ENCODE peak calls at places on chromosomes 5 and 9, in six cellular contexts. One of them, this sample, is unnamed. For H3K9me3, the result is how much of the 10 kb centered on the place peaks cover.

GRCh38 chr5:139642891-139643871 is 5.0 kb upstream of the CXXC5 start:
- DNase-seq in H9: peak
- DNase-seq in heart left ventricle: peak
- DNase-seq in lung: no peak
- DNase-seq in A549: no peak
- DNase-seq in endothelial cell of umbilical vein: no peak
- DNase-seq in this sample: no peak

GRCh38 chr9:116002624-116003023 is 151.0 kb upstream of the PAPPA start:
- DNase-seq in H9: no peak
- DNase-seq in lung: no peak
- DNase-seq in heart left ventricle: peak
- DNase-seq in A549: no peak
- DNase-seq in endothelial cell of umbilical vein: no peak
- DNase-seq in this sample: no peak

GRCh38 chr5:34688015-34688800 is 32.1 kb downstream of the RAI14 start:
- DNase-seq in endothelial cell of umbilical vein: no peak
- DNase-seq in A549: no peak
- DNase-seq in heart left ventricle: no peak
- DNase-seq in H9: no peak
- DNase-seq in lung: no peak
- DNase-seq in this sample: no peak

GRCh38 chr9:94780516-94780950 is 54.0 kb downstream of the AOPEP start:
- DNase-seq in H9: no peak
- DNase-seq in A549: no peak
- DNase-seq in lung: no peak
- DNase-seq in endothelial cell of umbilical vein: peak
- DNase-seq in heart left ventricle: peak
- DNase-seq in this sample: no peak

GRCh38 chr5:170502692-170503091 is 1.1 kb upstream of the KCNIP1 start:
- DNase-seq in A549: no peak
- DNase-seq in heart left ventricle: no peak
- DNase-seq in H9: no peak
- DNase-seq in endothelial cell of umbilical vein: no peak
- DNase-seq in lung: no peak
- DNase-seq in this sample: no peak

GRCh38 chr5:167950126-167950721 is 341.2 kb upstream of the WWC1 start:
- DNase-seq in heart left ventricle: no peak
- DNase-seq in H9: no peak
- DNase-seq in endothelial cell of umbilical vein: no peak
- DNase-seq in A549: no peak
- DNase-seq in lung: no peak
- DNase-seq in this sample: no peak

GRCh38 chr5:132812949-132813598 is at the start of gene SOWAHA:
- DNase-seq in lung: no peak
- DNase-seq in endothelial cell of umbilical vein: no peak
- DNase-seq in heart left ventricle: no peak
- DNase-seq in H9: peak
- DNase-seq in A549: peak
- DNase-seq in this sample: no peak

GRCh38 chr9:17402309-17402708 is 176.6 kb upstream of the SH3GL2 start:
- DNase-seq in endothelial cell of umbilical vein: peak
- DNase-seq in lung: no peak
- DNase-seq in A549: no peak
- DNase-seq in heart left ventricle: no peak
- DNase-seq in H9: no peak
- DNase-seq in this sample: no peak

GRCh38 chr5:178388381-178389030 is 155.9 kb upstream of the PHYKPL start:
- DNase-seq in heart left ventricle: peak
- DNase-seq in lung: peak
- DNase-seq in A549: no peak
- DNase-seq in H9: peak
- DNase-seq in endothelial cell of umbilical vein: no peak
- DNase-seq in this sample: no peak

GRCh38 chr5:149823350-149823749 is 93.2 kb downstream of the PPARGC1B start:
- DNase-seq in endothelial cell of umbilical vein: no peak
- DNase-seq in A549: no peak
- DNase-seq in heart left ventricle: no peak
- DNase-seq in H9: no peak
- DNase-seq in lung: no peak
- DNase-seq in this sample: no peak

GRCh38 chr5:34022131-34022705 is 14.4 kb upstream of the AMACR start:
- DNase-seq in H9: no peak
- DNase-seq in A549: no peak
- DNase-seq in lung: no peak
- DNase-seq in endothelial cell of umbilical vein: no peak
- DNase-seq in heart left ventricle: no peak
- DNase-seq in this sample: no peak

GRCh38 chr5:7418276-7418675 is 22.3 kb downstream of the ADCY2 start:
- DNase-seq in lung: no peak
- DNase-seq in A549: no peak
- DNase-seq in heart left ventricle: no peak
- DNase-seq in endothelial cell of umbilical vein: no peak
- DNase-seq in H9: no peak
- DNase-seq in this sample: no peak

GRCh38 chr9:18849186-18849724 is 183.8 kb downstream of the SAXO1 start:
- DNase-seq in A549: no peak
- DNase-seq in endothelial cell of umbilical vein: peak
- DNase-seq in H9: no peak
- DNase-seq in lung: no peak
- DNase-seq in heart left ventricle: no peak
- DNase-seq in this sample: no peak

GRCh38 chr5:171242521-171242920 is 66.5 kb upstream of the TLX3 start:
- DNase-seq in H9: no peak
- DNase-seq in endothelial cell of umbilical vein: no peak
- DNase-seq in A549: no peak
- DNase-seq in heart left ventricle: no peak
- DNase-seq in lung: no peak
- DNase-seq in this sample: no peak

GRCh38 chr5:11261226-11261625 is 500.2 kb upstream of the DAP start:
- DNase-seq in lung: no peak
- DNase-seq in A549: no peak
- DNase-seq in H9: no peak
- DNase-seq in endothelial cell of umbilical vein: no peak
- DNase-seq in heart left ventricle: no peak
- DNase-seq in this sample: no peak

GRCh38 chr5:114099161-114099560 is 262.7 kb upstream of the KCNN2 start:
- DNase-seq in endothelial cell of umbilical vein: no peak
- DNase-seq in heart left ventricle: no peak
- DNase-seq in A549: no peak
- DNase-seq in H9: no peak
- DNase-seq in lung: no peak
- DNase-seq in this sample: no peak

GRCh38 chr9:84828101-84828500 is 158.6 kb downstream of the NTRK2 start:
- DNase-seq in A549: no peak
- DNase-seq in endothelial cell of umbilical vein: no peak
- DNase-seq in heart left ventricle: no peak
- DNase-seq in lung: no peak
- DNase-seq in H9: no peak
- DNase-seq in this sample: no peak

GRCh38 chr5:149168276-149168675 is 27.0 kb downstream of the ABLIM3 start:
- DNase-seq in heart left ventricle: no peak
- DNase-seq in A549: no peak
- DNase-seq in lung: no peak
- DNase-seq in endothelial cell of umbilical vein: no peak
- DNase-seq in H9: no peak
- DNase-seq in this sample: no peak

GRCh38 chr5:27947088-27947487 is 908.7 kb upstream of the CDH9 start:
- DNase-seq in lung: no peak
- DNase-seq in endothelial cell of umbilical vein: no peak
- DNase-seq in A549: no peak
- DNase-seq in heart left ventricle: no peak
- DNase-seq in H9: no peak
- DNase-seq in this sample: no peak

GRCh38 chr9:132240860-132241482 is 79.1 kb downstream of the NTNG2 start:
- DNase-seq in H9: peak
- DNase-seq in endothelial cell of umbilical vein: peak
- DNase-seq in lung: peak
- DNase-seq in A549: peak
- DNase-seq in heart left ventricle: peak
- DNase-seq in this sample: peak

GRCh38 chr9:128552744-128553221 is 396 bp downstream of the SPTAN1 start:
- DNase-seq in A549: no peak
- DNase-seq in endothelial cell of umbilical vein: peak
- DNase-seq in lung: peak
- DNase-seq in heart left ventricle: peak
- DNase-seq in H9: peak
- DNase-seq in this sample: peak

GRCh38 chr5:98796197-98796972 is 22.9 kb downstream of the RGMB start:
- DNase-seq in A549: peak
- DNase-seq in lung: peak
- DNase-seq in H9: peak
- DNase-seq in endothelial cell of umbilical vein: peak
- DNase-seq in heart left ventricle: no peak
- DNase-seq in this sample: peak

GRCh38 chr9:15606667-15607472 is 54.0 kb downstream of the CCDC171 start:
- DNase-seq in heart left ventricle: no peak
- DNase-seq in endothelial cell of umbilical vein: peak
- DNase-seq in lung: no peak
- DNase-seq in A549: peak
- DNase-seq in H9: no peak
- DNase-seq in this sample: no peak

GRCh38 chr9:12771891-12772290 is 2.9 kb upstream of the LURAP1L start:
- DNase-seq in A549: no peak
- DNase-seq in heart left ventricle: no peak
- DNase-seq in endothelial cell of umbilical vein: peak
- DNase-seq in H9: no peak
- DNase-seq in lung: no peak
- DNase-seq in this sample: no peak

GRCh38 chr5:143026380-143026779 is 256.2 kb downstream of the ARHGAP26 start:
- DNase-seq in A549: no peak
- DNase-seq in heart left ventricle: no peak
- DNase-seq in endothelial cell of umbilical vein: no peak
- DNase-seq in lung: no peak
- DNase-seq in H9: no peak
- DNase-seq in this sample: no peak

GRCh38 chr5:117748336-117748735 is 1173.7 kb upstream of the SEMA6A start:
- DNase-seq in H9: peak
- DNase-seq in heart left ventricle: no peak
- DNase-seq in lung: no peak
- DNase-seq in A549: no peak
- DNase-seq in endothelial cell of umbilical vein: no peak
- DNase-seq in this sample: no peak

GRCh38 chr5:148206620-148207019 is 3.8 kb downstream of the SPINK6 start:
- DNase-seq in lung: no peak
- DNase-seq in endothelial cell of umbilical vein: no peak
- DNase-seq in heart left ventricle: no peak
- DNase-seq in A549: no peak
- DNase-seq in H9: no peak
- DNase-seq in this sample: no peak

GRCh38 chr5:57454896-57455295 is 27.7 kb downstream of the ACTBL2 start:
- DNase-seq in A549: no peak
- DNase-seq in endothelial cell of umbilical vein: no peak
- DNase-seq in lung: no peak
- DNase-seq in H9: no peak
- DNase-seq in heart left ventricle: no peak
- DNase-seq in this sample: no peak

GRCh38 chr5:99176186-99176585 is 247.4 kb upstream of the CHD1 start:
- DNase-seq in A549: no peak
- DNase-seq in lung: no peak
- DNase-seq in heart left ventricle: no peak
- DNase-seq in H9: no peak
- DNase-seq in endothelial cell of umbilical vein: no peak
- DNase-seq in this sample: no peak

GRCh38 chr9:88988796-88989641 is 2.2 kb upstream of the S1PR3 start:
- DNase-seq in H9: no peak
- DNase-seq in lung: no peak
- DNase-seq in A549: no peak
- DNase-seq in heart left ventricle: no peak
- DNase-seq in endothelial cell of umbilical vein: peak
- DNase-seq in this sample: no peak

DNA sequence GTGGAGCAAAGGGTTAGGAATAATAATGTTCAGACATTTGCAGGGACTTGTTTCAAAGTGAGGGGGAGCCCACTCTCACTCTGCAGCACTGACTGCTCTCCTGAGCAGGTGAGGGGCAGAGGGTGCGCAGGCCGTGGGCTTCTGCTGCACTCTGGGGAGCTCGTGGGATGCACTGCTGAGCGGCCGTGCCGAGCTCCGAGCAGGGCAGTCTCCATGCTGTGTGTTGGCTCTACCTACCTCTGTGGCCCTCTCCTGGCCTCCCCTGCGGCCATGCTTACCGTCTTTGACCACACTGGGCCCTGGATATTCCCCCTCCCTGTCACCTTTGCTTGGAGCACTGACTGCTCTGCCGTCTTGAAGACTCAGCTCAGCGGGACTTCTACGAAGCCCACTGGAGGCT is 33.7 kb downstream of the CRB2 start:
- DNase-seq in H9: no peak
- DNase-seq in heart left ventricle: no peak
- DNase-seq in lung: no peak
- DNase-seq in endothelial cell of umbilical vein: no peak
- DNase-seq in A549: no peak
- DNase-seq in this sample: no peak
- H3K9me3 ChIP-seq in H9: under half
- H3K9me3 ChIP-seq in heart left ventricle: under half
- H3K9me3 ChIP-seq in lung: under half
- H3K9me3 ChIP-seq in endothelial cell of umbilical vein: under half
- H3K9me3 ChIP-seq in A549: under half
- H3K9me3 ChIP-seq in this sample: under half

GRCh38 chr5:74216012-74216411 is 424.5 kb downstream of the ENC1 start:
- DNase-seq in lung: no peak
- DNase-seq in endothelial cell of umbilical vein: no peak
- DNase-seq in A549: no peak
- DNase-seq in H9: no peak
- DNase-seq in heart left ventricle: no peak
- DNase-seq in this sample: no peak
- H3K27ac ChIP-seq in lung: no peak
- H3K27ac ChIP-seq in endothelial cell of umbilical vein: no peak
- H3K27ac ChIP-seq in A549: no peak
- H3K27ac ChIP-seq in H9: no peak
- H3K27ac ChIP-seq in heart left ventricle: no peak
- H3K27ac ChIP-seq in this sample: no peak

GRCh38 chr5:109290231-109290630 is 119.5 kb downstream of the PJA2 start:
- DNase-seq in endothelial cell of umbilical vein: no peak
- DNase-seq in A549: no peak
- DNase-seq in lung: no peak
- DNase-seq in heart left ventricle: no peak
- DNase-seq in H9: no peak
- DNase-seq in this sample: no peak

GRCh38 chr5:109291090-109291489 is 118.7 kb downstream of the PJA2 start:
- DNase-seq in lung: no peak
- DNase-seq in heart left ventricle: no peak
- DNase-seq in endothelial cell of umbilical vein: no peak
- DNase-seq in H9: no peak
- DNase-seq in A549: no peak
- DNase-seq in this sample: no peak
- TF ChIP-seq CTCF in lung: no peak
- TF ChIP-seq CTCF in heart left ventricle: no peak
- TF ChIP-seq CTCF in endothelial cell of umbilical vein: no peak
- TF ChIP-seq CTCF in H9: peak
- TF ChIP-seq CTCF in A549: no peak
- TF ChIP-seq CTCF in this sample: no peak

GRCh38 chr5:89777758-89778157 is 631.8 kb downstream of the CETN3 start:
- DNase-seq in lung: no peak
- DNase-seq in endothelial cell of umbilical vein: no peak
- DNase-seq in A549: no peak
- DNase-seq in H9: no peak
- DNase-seq in heart left ventricle: no peak
- DNase-seq in this sample: no peak
- H3K9me3 ChIP-seq in lung: under half
- H3K9me3 ChIP-seq in endothelial cell of umbilical vein: under half
- H3K9me3 ChIP-seq in A549: under half
- H3K9me3 ChIP-seq in H9: under half
- H3K9me3 ChIP-seq in heart left ventricle: under half
- H3K9me3 ChIP-seq in this sample: under half